ENCODE peak calls at places on chromosomes 12 and 14, in nine cellular contexts. Q, M, F, K, J, W, G, S and X are unnamed samples.

GRCh38 chr12:51752490-51752889 is 96.0 kb downstream of the FIGNL2 start:
- DNase-seq in Q (peak), M (peak), F (no peak), K (no peak), J (no peak), W (peak), G (no peak), S (peak), X (peak)

GRCh38 chr12:52969828-52970569 is 21.1 kb downstream of the KRT18 start:
- DNase-seq in Q (peak), M (no peak), F (no peak), K (no peak), J (peak), W (no peak), G (no peak), S (no peak), X (no peak)

GRCh38 chr12:111178194-111179081 is 190.5 kb downstream of the PHETA1 start:
- DNase-seq in Q (no peak), M (no peak), F (no peak), K (no peak), J (no peak), W (no peak), G (no peak), S (no peak), X (no peak)

GRCh38 chr12:15756822-15757221 is 32.4 kb downstream of the EPS8 start:
- DNase-seq in Q (no peak), M (peak), F (no peak), K (no peak), J (no peak), W (peak), G (no peak), S (no peak), X (no peak)

GRCh38 chr14:105503918-105504692 is 13.1 kb downstream of the TEDC1 start:
- DNase-seq in Q (no peak), M (no peak), F (no peak), K (no peak), J (no peak), W (no peak), G (peak), S (no peak), X (no peak)

GRCh38 chr12:94516985-94517384 is 57.3 kb upstream of the CEP83 start:
- DNase-seq in Q (no peak), M (no peak), F (no peak), K (no peak), J (no peak), W (peak), G (no peak), S (no peak), X (no peak)

GRCh38 chr14:23365353-23366162 is 586 bp upstream of the EFS start:
- DNase-seq in Q (peak), M (no peak), F (no peak), K (peak), J (peak), W (peak), G (no peak), S (no peak), X (no peak)

GRCh38 chr14:47040490-47040889 is 388.9 kb upstream of the RPL10L start:
- DNase-seq in Q (no peak), M (no peak), F (no peak), K (no peak), J (no peak), W (peak), G (no peak), S (no peak), X (no peak)

GRCh38 chr12:66188584-66189475 is at the start of gene IRAK3:
- DNase-seq in Q (peak), M (no peak), F (peak), K (peak), J (no peak), W (peak), G (no peak), S (peak), X (peak)

GRCh38 chr14:34324363-34324795 is 137.7 kb downstream of the SPTSSA start:
- DNase-seq in Q (peak), M (no peak), F (no peak), K (peak), J (peak), W (peak), G (no peak), S (no peak), X (no peak)

GRCh38 chr12:96136720-96137378 is 57.3 kb upstream of the ELK3 start:
- DNase-seq in Q (no peak), M (no peak), F (no peak), K (no peak), J (no peak), W (peak), G (no peak), S (no peak), X (no peak)

GRCh38 chr14:36254020-36254614 is 66.3 kb downstream of the MBIP start:
- DNase-seq in Q (no peak), M (peak), F (no peak), K (no peak), J (no peak), W (peak), G (no peak), S (no peak), X (no peak)

GRCh38 chr14:71682337-71682736 is 249.9 kb upstream of the RGS6 start:
- DNase-seq in Q (no peak), M (no peak), F (no peak), K (no peak), J (no peak), W (peak), G (no peak), S (no peak), X (no peak)

GRCh38 chr12:15599266-15600037 is 189.7 kb downstream of the EPS8 start:
- DNase-seq in Q (no peak), M (peak), F (no peak), K (no peak), J (no peak), W (peak), G (no peak), S (no peak), X (peak)

GRCh38 chr14:100178691-100179090 is 19.2 kb upstream of the DEGS2 start:
- DNase-seq in Q (no peak), M (no peak), F (no peak), K (no peak), J (no peak), W (no peak), G (no peak), S (no peak), X (no peak)

GRCh38 chr12:106985479-106985878 is 1.5 kb downstream of the MTERF2 start:
- DNase-seq in Q (peak), M (no peak), F (no peak), K (no peak), J (no peak), W (no peak), G (no peak), S (no peak), X (no peak)

GRCh38 chr12:124026755-124027745 is 54.0 kb downstream of the ZNF664 start:
- DNase-seq in Q (no peak), M (peak), F (no peak), K (no peak), J (no peak), W (peak), G (no peak), S (no peak), X (no peak)

GRCh38 chr12:108495054-108495453 is 20.0 kb upstream of the FICD start:
- DNase-seq in Q (no peak), M (peak), F (no peak), K (no peak), J (no peak), W (no peak), G (no peak), S (no peak), X (no peak)

GRCh38 chr12:50132505-50133135 is 20.6 kb downstream of the COX14 start:
- DNase-seq in Q (no peak), M (peak), F (no peak), K (no peak), J (no peak), W (peak), G (no peak), S (no peak), X (no peak)

GRCh38 chr12:79841878-79842265 is 93.0 kb downstream of the PPP1R12A start:
- DNase-seq in Q (no peak), M (no peak), F (no peak), K (no peak), J (no peak), W (no peak), G (no peak), S (no peak), X (no peak)

GRCh38 chr12:45192041-45192695 is 23.7 kb upstream of the ANO6 start:
- DNase-seq in Q (no peak), M (peak), F (no peak), K (no peak), J (peak), W (peak), G (no peak), S (no peak), X (no peak)

GRCh38 chr12:50101663-50102062 is 2.1 kb upstream of the GPD1 start:
- DNase-seq in Q (no peak), M (peak), F (no peak), K (no peak), J (no peak), W (peak), G (no peak), S (no peak), X (no peak)

GRCh38 chr14:89137514-89138163 is 279.4 kb downstream of the FOXN3 start:
- DNase-seq in Q (peak), M (peak), F (peak), K (no peak), J (peak), W (peak), G (no peak), S (peak), X (no peak)

GRCh38 chr12:16389594-16389993 is 42.1 kb downstream of the MGST1 start:
- DNase-seq in Q (no peak), M (peak), F (no peak), K (no peak), J (no peak), W (peak), G (no peak), S (no peak), X (no peak)

GRCh38 chr12:14408208-14408607 is 42.7 kb downstream of the ATF7IP start:
- DNase-seq in Q (no peak), M (peak), F (no peak), K (no peak), J (no peak), W (peak), G (no peak), S (no peak), X (no peak)

GRCh38 chr12:19402743-19403400 is 36.4 kb upstream of the AEBP2 start:
- DNase-seq in Q (peak), M (no peak), F (no peak), K (no peak), J (peak), W (peak), G (no peak), S (no peak), X (no peak)

GRCh38 chr12:77833329-77833728 is 2.6 kb downstream of the NAV3 start:
- DNase-seq in Q (no peak), M (no peak), F (no peak), K (no peak), J (no peak), W (no peak), G (no peak), S (no peak), X (no peak)

GRCh38 chr14:100610511-100611217 is 23.4 kb upstream of the BEGAIN start:
- DNase-seq in Q (no peak), M (peak), F (no peak), K (no peak), J (no peak), W (peak), G (no peak), S (no peak), X (no peak)

GRCh38 chr14:65069874-65070709 is 32.2 kb downstream of the MAX start:
- DNase-seq in Q (peak), M (no peak), F (no peak), K (no peak), J (peak), W (no peak), G (no peak), S (no peak), X (no peak)

GRCh38 chr12:40058721-40059190 is 47.1 kb downstream of the SLC2A13 start:
- DNase-seq in Q (no peak), M (no peak), F (no peak), K (no peak), J (no peak), W (peak), G (no peak), S (no peak), X (no peak)

GRCh38 chr14:74875204-74875603 is 741 bp downstream of the PROX2 start:
- DNase-seq in Q (no peak), M (no peak), F (no peak), K (no peak), J (no peak), W (no peak), G (no peak), S (no peak), X (no peak)

GRCh38 chr12:49367381-49368239 is at the start of gene SPATS2:
- DNase-seq in Q (peak), M (no peak), F (no peak), K (no peak), J (no peak), W (peak), G (no peak), S (peak), X (peak)

GRCh38 chr14:39267592-39268112 is 33.9 kb downstream of the MIA2 start:
- DNase-seq in Q (no peak), M (peak), F (no peak), K (no peak), J (no peak), W (no peak), G (no peak), S (no peak), X (no peak)

GRCh38 chr14:64757601-64758000 is 53.4 kb downstream of the PLEKHG3 start:
- DNase-seq in Q (no peak), M (no peak), F (no peak), K (no peak), J (no peak), W (no peak), G (no peak), S (no peak), X (no peak)

DNA sequence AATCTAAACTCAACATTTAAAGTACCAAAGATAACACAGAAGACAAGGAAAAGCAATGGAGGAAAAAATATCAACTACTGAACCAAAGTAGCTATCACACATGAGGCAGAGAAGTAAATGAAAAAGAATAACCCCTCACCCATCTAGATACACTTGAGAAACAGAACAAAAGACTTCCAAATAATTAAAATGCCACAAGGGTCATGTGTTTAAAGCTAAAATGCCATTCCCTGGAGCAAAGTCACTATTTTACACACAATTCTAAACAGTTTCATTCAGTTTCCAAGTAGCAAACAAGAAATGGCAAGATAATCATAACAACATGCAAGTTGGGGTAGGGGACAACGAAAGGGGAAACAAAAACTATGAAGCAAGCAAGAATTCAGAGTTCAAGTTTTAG is 12.0 kb downstream of the OSBPL8 start:
- DNase-seq in Q (no peak), M (no peak), F (no peak), K (no peak), J (no peak), W (peak), G (no peak), S (no peak), X (no peak)
- TF ChIP-seq CTCF in Q (no peak), M (no peak), F (no peak), K (no peak), J (no peak), W (no peak), G (no peak), S (no peak), X (no peak)

GRCh38 chr12:68745376-68745903 is 536 bp upstream of the SLC35E3 start:
- DNase-seq in Q (no peak), M (no peak), F (no peak), K (no peak), J (no peak), W (no peak), G (no peak), S (no peak), X (no peak)

GRCh38 chr12:68743416-68743815 is 2.6 kb upstream of the SLC35E3 start:
- DNase-seq in Q (no peak), M (peak), F (no peak), K (no peak), J (no peak), W (no peak), G (no peak), S (no peak), X (no peak)

GRCh38 chr12:68749443-68749842 is 3.5 kb downstream of the SLC35E3 start:
- DNase-seq in Q (no peak), M (no peak), F (no peak), K (no peak), J (no peak), W (no peak), G (no peak), S (no peak), X (no peak)

GRCh38 chr12:68746572-68747180 is 700 bp downstream of the SLC35E3 start:
- DNase-seq in Q (peak), M (peak), F (peak), K (peak), J (peak), W (peak), G (peak), S (peak), X (no peak)

DNA sequence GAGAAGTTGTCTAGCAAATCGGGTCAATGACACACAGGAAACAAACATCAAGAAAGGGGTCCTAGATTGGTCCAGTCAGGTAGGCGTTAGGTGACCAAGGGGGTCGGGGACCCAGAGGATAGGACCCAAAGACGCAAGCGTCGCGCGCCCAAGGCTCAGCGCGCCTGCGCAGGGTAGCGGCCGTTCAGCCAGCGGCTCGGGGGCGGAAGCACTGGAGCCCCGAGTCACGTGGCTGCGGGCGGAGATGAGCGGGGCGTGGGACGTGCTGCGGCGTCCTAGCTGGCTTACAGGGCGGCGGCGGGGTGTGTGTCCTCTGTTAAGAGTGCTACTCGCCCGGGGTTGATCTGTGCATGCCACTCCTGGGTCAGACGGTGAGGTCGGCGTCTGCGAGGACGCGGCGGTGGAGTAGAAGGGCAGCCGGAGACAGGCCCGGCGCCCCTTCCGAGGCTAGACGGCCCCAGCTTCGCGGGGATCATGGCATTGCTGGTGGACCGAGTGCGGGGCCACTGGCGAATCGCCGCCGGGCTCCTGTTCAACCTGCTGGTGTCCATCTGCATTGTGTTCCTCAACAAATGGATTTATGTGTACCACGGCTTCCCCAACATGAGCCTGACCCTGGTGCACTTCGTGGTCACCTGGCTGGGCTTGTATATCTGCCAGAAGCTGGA is at the start of gene SLC35E3:
- DNase-seq in Q (peak), M (peak), F (peak), K (peak), J (peak), W (peak), G (peak), S (peak), X (peak)
- TF ChIP-seq CTCF in Q (no peak), M (no peak), F (no peak), K (no peak), J (no peak), W (no peak), G (no peak), S (no peak), X (no peak)

GRCh38 chr12:75725505-75726120 is 214.2 kb upstream of the KRR1 start:
- DNase-seq in Q (no peak), M (peak), F (no peak), K (no peak), J (no peak), W (peak), G (no peak), S (no peak), X (no peak)
- TF ChIP-seq CTCF in Q (no peak), M (peak), F (no peak), K (no peak), J (peak), W (peak), G (no peak), S (no peak), X (no peak)

GRCh38 chr12:84397279-84397678 is 515.3 kb downstream of the SLC6A15 start:
- DNase-seq in Q (no peak), M (no peak), F (no peak), K (no peak), J (no peak), W (no peak), G (no peak), S (no peak), X (no peak)
- TF ChIP-seq CTCF in Q (no peak), M (peak), F (no peak), K (peak), J (peak), W (peak), G (no peak), S (no peak), X (no peak)

GRCh38 chr12:74365178-74365964 is 172.3 kb upstream of the ATXN7L3B start:
- DNase-seq in Q (peak), M (peak), F (no peak), K (no peak), J (peak), W (peak), G (no peak), S (no peak), X (no peak)
- TF ChIP-seq CTCF in Q (peak), M (peak), F (no peak), K (peak), J (peak), W (peak), G (no peak), S (no peak), X (no peak)

GRCh38 chr12:46246021-46246700 is 22.7 kb downstream of the SLC38A1 start:
- DNase-seq in Q (no peak), M (no peak), F (no peak), K (no peak), J (no peak), W (no peak), G (no peak), S (no peak), X (no peak)
- TF ChIP-seq CTCF in Q (no peak), M (no peak), F (no peak), K (no peak), J (no peak), W (no peak), G (no peak), S (no peak), X (no peak)

DNA sequence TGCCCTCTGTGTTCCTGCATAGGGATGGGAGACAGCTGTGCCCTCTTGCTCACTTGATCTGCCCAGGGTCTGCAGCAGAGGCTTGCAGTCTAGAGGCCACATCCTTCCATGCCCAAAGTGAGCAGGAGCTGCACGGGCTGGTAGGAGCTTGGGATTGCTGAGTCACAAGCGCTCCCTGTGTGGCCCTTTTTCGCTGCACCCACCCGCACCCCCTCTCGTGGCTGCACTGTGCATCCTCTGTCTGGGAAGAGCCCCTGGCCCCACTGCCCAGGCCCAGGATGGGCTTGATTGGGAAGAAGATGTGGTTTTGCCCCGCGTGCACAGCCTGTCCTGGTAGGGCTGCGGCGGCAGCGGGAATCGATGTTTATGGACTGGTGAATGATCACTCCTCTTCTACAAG is 192.4 kb downstream of the TSPAN9 start:
- DNase-seq in Q (no peak), M (no peak), F (no peak), K (no peak), J (no peak), W (no peak), G (no peak), S (no peak), X (no peak)
- TF ChIP-seq CTCF in Q (no peak), M (peak), F (no peak), K (no peak), J (no peak), W (peak), G (no peak), S (no peak), X (no peak)

GRCh38 chr14:86826641-86827040 is 1166.3 kb downstream of the GALC start:
- DNase-seq in Q (no peak), M (peak), F (no peak), K (no peak), J (no peak), W (no peak), G (no peak), S (no peak), X (no peak)

GRCh38 chr14:86824167-86824566 is 1168.8 kb downstream of the GALC start:
- DNase-seq in Q (no peak), M (no peak), F (no peak), K (no peak), J (no peak), W (no peak), G (no peak), S (no peak), X (no peak)
- TF ChIP-seq CTCF in Q (no peak), M (no peak), F (no peak), K (no peak), J (no peak), W (no peak), G (no peak), S (no peak), X (no peak)